ENCODE peak calls at places on chromosomes 2 and 18, in ten cellular contexts. One of them, this sample, is unnamed.

GRCh38 chr2:67041051-67041450 is 356.1 kb upstream of the ETAA1 start:
- DNase-seq in Peyer's patch: no peak
- DNase-seq in activated effector memory CD4-positive, alpha-beta T cell treated with anti-CD3 and anti-CD28 coated beads, Interleukin-2, amount 50 U/mL, for 16 hours: no peak
- DNase-seq in MM.1S: no peak
- DNase-seq in NCI-H1105 treated with DMSO at 0.1 percent for 48 hours: no peak
- DNase-seq in AG04449: no peak
- DNase-seq in ELR: no peak
- DNase-seq in activated T-helper 1 cell treated with Interleukin-2 at 50 U/mL for 16 hours: no peak
- DNase-seq in NCI-H1417: no peak
- DNase-seq in lower lobe of right lung: no peak
- DNase-seq in this sample: no peak

GRCh38 chr2:176464886-176465564 is 195.8 kb downstream of the MTX2 start:
- DNase-seq in Peyer's patch: no peak
- DNase-seq in activated effector memory CD4-positive, alpha-beta T cell treated with anti-CD3 and anti-CD28 coated beads, Interleukin-2, amount 50 U/mL, for 16 hours: no peak
- DNase-seq in MM.1S: no peak
- DNase-seq in NCI-H1105 treated with DMSO at 0.1 percent for 48 hours: peak
- DNase-seq in AG04449: no peak
- DNase-seq in ELR: no peak
- DNase-seq in activated T-helper 1 cell treated with Interleukin-2 at 50 U/mL for 16 hours: no peak
- DNase-seq in NCI-H1417: peak
- DNase-seq in lower lobe of right lung: no peak
- DNase-seq in this sample: peak

GRCh38 chr2:97662895-97663625 is 784 bp downstream of the ACTR1B start:
- DNase-seq in Peyer's patch: peak
- DNase-seq in activated effector memory CD4-positive, alpha-beta T cell treated with anti-CD3 and anti-CD28 coated beads, Interleukin-2, amount 50 U/mL, for 16 hours: peak
- DNase-seq in MM.1S: peak
- DNase-seq in NCI-H1105 treated with DMSO at 0.1 percent for 48 hours: peak
- DNase-seq in AG04449: peak
- DNase-seq in ELR: peak
- DNase-seq in activated T-helper 1 cell treated with Interleukin-2 at 50 U/mL for 16 hours: peak
- DNase-seq in NCI-H1417: peak
- DNase-seq in lower lobe of right lung: peak
- DNase-seq in this sample: peak

GRCh38 chr2:101190753-101191516 is 39.8 kb upstream of the TBC1D8 start:
- DNase-seq in Peyer's patch: no peak
- DNase-seq in activated effector memory CD4-positive, alpha-beta T cell treated with anti-CD3 and anti-CD28 coated beads, Interleukin-2, amount 50 U/mL, for 16 hours: no peak
- DNase-seq in MM.1S: no peak
- DNase-seq in NCI-H1105 treated with DMSO at 0.1 percent for 48 hours: no peak
- DNase-seq in AG04449: no peak
- DNase-seq in ELR: no peak
- DNase-seq in activated T-helper 1 cell treated with Interleukin-2 at 50 U/mL for 16 hours: no peak
- DNase-seq in NCI-H1417: peak
- DNase-seq in lower lobe of right lung: no peak
- DNase-seq in this sample: no peak

GRCh38 chr2:70790079-70790963 is at the start of gene FIGLA:
- DNase-seq in Peyer's patch: no peak
- DNase-seq in activated effector memory CD4-positive, alpha-beta T cell treated with anti-CD3 and anti-CD28 coated beads, Interleukin-2, amount 50 U/mL, for 16 hours: no peak
- DNase-seq in MM.1S: no peak
- DNase-seq in NCI-H1105 treated with DMSO at 0.1 percent for 48 hours: no peak
- DNase-seq in AG04449: no peak
- DNase-seq in ELR: no peak
- DNase-seq in activated T-helper 1 cell treated with Interleukin-2 at 50 U/mL for 16 hours: no peak
- DNase-seq in NCI-H1417: no peak
- DNase-seq in lower lobe of right lung: no peak
- DNase-seq in this sample: no peak

GRCh38 chr18:54774423-54774822 is 53.9 kb upstream of the RAB27B start:
- DNase-seq in Peyer's patch: no peak
- DNase-seq in activated effector memory CD4-positive, alpha-beta T cell treated with anti-CD3 and anti-CD28 coated beads, Interleukin-2, amount 50 U/mL, for 16 hours: no peak
- DNase-seq in MM.1S: no peak
- DNase-seq in NCI-H1105 treated with DMSO at 0.1 percent for 48 hours: no peak
- DNase-seq in AG04449: peak
- DNase-seq in ELR: peak
- DNase-seq in activated T-helper 1 cell treated with Interleukin-2 at 50 U/mL for 16 hours: no peak
- DNase-seq in NCI-H1417: no peak
- DNase-seq in lower lobe of right lung: no peak
- DNase-seq in this sample: no peak

GRCh38 chr2:157229572-157229971 is 27.9 kb upstream of the GALNT5 start:
- DNase-seq in Peyer's patch: no peak
- DNase-seq in activated effector memory CD4-positive, alpha-beta T cell treated with anti-CD3 and anti-CD28 coated beads, Interleukin-2, amount 50 U/mL, for 16 hours: no peak
- DNase-seq in MM.1S: no peak
- DNase-seq in NCI-H1105 treated with DMSO at 0.1 percent for 48 hours: no peak
- DNase-seq in AG04449: peak
- DNase-seq in ELR: peak
- DNase-seq in activated T-helper 1 cell treated with Interleukin-2 at 50 U/mL for 16 hours: no peak
- DNase-seq in NCI-H1417: no peak
- DNase-seq in lower lobe of right lung: no peak
- DNase-seq in this sample: no peak

GRCh38 chr18:47100214-47100831 is 50.0 kb downstream of the HDHD2 start:
- DNase-seq in Peyer's patch: peak
- DNase-seq in activated effector memory CD4-positive, alpha-beta T cell treated with anti-CD3 and anti-CD28 coated beads, Interleukin-2, amount 50 U/mL, for 16 hours: peak
- DNase-seq in MM.1S: peak
- DNase-seq in NCI-H1105 treated with DMSO at 0.1 percent for 48 hours: peak
- DNase-seq in AG04449: no peak
- DNase-seq in ELR: peak
- DNase-seq in activated T-helper 1 cell treated with Interleukin-2 at 50 U/mL for 16 hours: peak
- DNase-seq in NCI-H1417: peak
- DNase-seq in lower lobe of right lung: no peak
- DNase-seq in this sample: peak

GRCh38 chr2:20355131-20355530 is 4.5 kb upstream of the PUM2 start:
- DNase-seq in Peyer's patch: no peak
- DNase-seq in activated effector memory CD4-positive, alpha-beta T cell treated with anti-CD3 and anti-CD28 coated beads, Interleukin-2, amount 50 U/mL, for 16 hours: no peak
- DNase-seq in MM.1S: no peak
- DNase-seq in NCI-H1105 treated with DMSO at 0.1 percent for 48 hours: no peak
- DNase-seq in AG04449: no peak
- DNase-seq in ELR: peak
- DNase-seq in activated T-helper 1 cell treated with Interleukin-2 at 50 U/mL for 16 hours: no peak
- DNase-seq in NCI-H1417: no peak
- DNase-seq in lower lobe of right lung: no peak
- DNase-seq in this sample: no peak

GRCh38 chr18:21809725-21810124 is 69.1 kb downstream of the MIB1 start:
- DNase-seq in Peyer's patch: no peak
- DNase-seq in activated effector memory CD4-positive, alpha-beta T cell treated with anti-CD3 and anti-CD28 coated beads, Interleukin-2, amount 50 U/mL, for 16 hours: no peak
- DNase-seq in MM.1S: no peak
- DNase-seq in NCI-H1105 treated with DMSO at 0.1 percent for 48 hours: no peak
- DNase-seq in AG04449: no peak
- DNase-seq in ELR: no peak
- DNase-seq in activated T-helper 1 cell treated with Interleukin-2 at 50 U/mL for 16 hours: no peak
- DNase-seq in NCI-H1417: no peak
- DNase-seq in lower lobe of right lung: no peak
- DNase-seq in this sample: no peak

GRCh38 chr18:50192903-50193795 is 1.8 kb downstream of the MYO5B start:
- DNase-seq in Peyer's patch: peak
- DNase-seq in activated effector memory CD4-positive, alpha-beta T cell treated with anti-CD3 and anti-CD28 coated beads, Interleukin-2, amount 50 U/mL, for 16 hours: no peak
- DNase-seq in MM.1S: no peak
- DNase-seq in NCI-H1105 treated with DMSO at 0.1 percent for 48 hours: no peak
- DNase-seq in AG04449: no peak
- DNase-seq in ELR: no peak
- DNase-seq in activated T-helper 1 cell treated with Interleukin-2 at 50 U/mL for 16 hours: no peak
- DNase-seq in NCI-H1417: no peak
- DNase-seq in lower lobe of right lung: peak
- DNase-seq in this sample: no peak

GRCh38 chr2:219416233-219416598 is 2.0 kb upstream of the DES start:
- DNase-seq in Peyer's patch: no peak
- DNase-seq in activated effector memory CD4-positive, alpha-beta T cell treated with anti-CD3 and anti-CD28 coated beads, Interleukin-2, amount 50 U/mL, for 16 hours: no peak
- DNase-seq in MM.1S: no peak
- DNase-seq in NCI-H1105 treated with DMSO at 0.1 percent for 48 hours: no peak
- DNase-seq in AG04449: no peak
- DNase-seq in ELR: no peak
- DNase-seq in activated T-helper 1 cell treated with Interleukin-2 at 50 U/mL for 16 hours: no peak
- DNase-seq in NCI-H1417: no peak
- DNase-seq in lower lobe of right lung: no peak
- DNase-seq in this sample: no peak

GRCh38 chr18:69469444-69469919 is 68.8 kb downstream of the DOK6 start:
- DNase-seq in Peyer's patch: no peak
- DNase-seq in activated effector memory CD4-positive, alpha-beta T cell treated with anti-CD3 and anti-CD28 coated beads, Interleukin-2, amount 50 U/mL, for 16 hours: peak
- DNase-seq in MM.1S: no peak
- DNase-seq in NCI-H1105 treated with DMSO at 0.1 percent for 48 hours: no peak
- DNase-seq in AG04449: no peak
- DNase-seq in ELR: peak
- DNase-seq in activated T-helper 1 cell treated with Interleukin-2 at 50 U/mL for 16 hours: peak
- DNase-seq in NCI-H1417: no peak
- DNase-seq in lower lobe of right lung: no peak
- DNase-seq in this sample: no peak

GRCh38 chr2:7829241-7829640 is 852.6 kb upstream of the ID2 start:
- DNase-seq in Peyer's patch: no peak
- DNase-seq in activated effector memory CD4-positive, alpha-beta T cell treated with anti-CD3 and anti-CD28 coated beads, Interleukin-2, amount 50 U/mL, for 16 hours: no peak
- DNase-seq in MM.1S: no peak
- DNase-seq in NCI-H1105 treated with DMSO at 0.1 percent for 48 hours: no peak
- DNase-seq in AG04449: no peak
- DNase-seq in ELR: no peak
- DNase-seq in activated T-helper 1 cell treated with Interleukin-2 at 50 U/mL for 16 hours: no peak
- DNase-seq in NCI-H1417: no peak
- DNase-seq in lower lobe of right lung: no peak
- DNase-seq in this sample: no peak

GRCh38 chr18:39345321-39345720 is 1779.7 kb upstream of the CELF4 start:
- DNase-seq in Peyer's patch: no peak
- DNase-seq in activated effector memory CD4-positive, alpha-beta T cell treated with anti-CD3 and anti-CD28 coated beads, Interleukin-2, amount 50 U/mL, for 16 hours: no peak
- DNase-seq in MM.1S: no peak
- DNase-seq in NCI-H1105 treated with DMSO at 0.1 percent for 48 hours: no peak
- DNase-seq in AG04449: peak
- DNase-seq in ELR: peak
- DNase-seq in activated T-helper 1 cell treated with Interleukin-2 at 50 U/mL for 16 hours: no peak
- DNase-seq in NCI-H1417: no peak
- DNase-seq in lower lobe of right lung: no peak
- DNase-seq in this sample: no peak

GRCh38 chr18:657998-658946 is 819 bp downstream of the TYMS start:
- DNase-seq in Peyer's patch: peak
- DNase-seq in activated effector memory CD4-positive, alpha-beta T cell treated with anti-CD3 and anti-CD28 coated beads, Interleukin-2, amount 50 U/mL, for 16 hours: peak
- DNase-seq in MM.1S: peak
- DNase-seq in NCI-H1105 treated with DMSO at 0.1 percent for 48 hours: peak
- DNase-seq in AG04449: no peak
- DNase-seq in ELR: peak
- DNase-seq in activated T-helper 1 cell treated with Interleukin-2 at 50 U/mL for 16 hours: no peak
- DNase-seq in NCI-H1417: peak
- DNase-seq in lower lobe of right lung: peak
- DNase-seq in this sample: peak

GRCh38 chr2:178257127-178257526 is 62.8 kb downstream of the OSBPL6 start:
- DNase-seq in Peyer's patch: no peak
- DNase-seq in activated effector memory CD4-positive, alpha-beta T cell treated with anti-CD3 and anti-CD28 coated beads, Interleukin-2, amount 50 U/mL, for 16 hours: no peak
- DNase-seq in MM.1S: no peak
- DNase-seq in NCI-H1105 treated with DMSO at 0.1 percent for 48 hours: no peak
- DNase-seq in AG04449: no peak
- DNase-seq in ELR: no peak
- DNase-seq in activated T-helper 1 cell treated with Interleukin-2 at 50 U/mL for 16 hours: no peak
- DNase-seq in NCI-H1417: no peak
- DNase-seq in lower lobe of right lung: no peak
- DNase-seq in this sample: no peak

GRCh38 chr2:191795711-191796110 is 51.2 kb downstream of the CAVIN2 start:
- DNase-seq in Peyer's patch: no peak
- DNase-seq in activated effector memory CD4-positive, alpha-beta T cell treated with anti-CD3 and anti-CD28 coated beads, Interleukin-2, amount 50 U/mL, for 16 hours: no peak
- DNase-seq in MM.1S: no peak
- DNase-seq in NCI-H1105 treated with DMSO at 0.1 percent for 48 hours: no peak
- DNase-seq in AG04449: no peak
- DNase-seq in ELR: no peak
- DNase-seq in activated T-helper 1 cell treated with Interleukin-2 at 50 U/mL for 16 hours: no peak
- DNase-seq in NCI-H1417: no peak
- DNase-seq in lower lobe of right lung: no peak
- DNase-seq in this sample: no peak

GRCh38 chr2:144162652-144163051 is 357.3 kb downstream of the ZEB2 start:
- DNase-seq in Peyer's patch: no peak
- DNase-seq in activated effector memory CD4-positive, alpha-beta T cell treated with anti-CD3 and anti-CD28 coated beads, Interleukin-2, amount 50 U/mL, for 16 hours: peak
- DNase-seq in MM.1S: peak
- DNase-seq in NCI-H1105 treated with DMSO at 0.1 percent for 48 hours: peak
- DNase-seq in AG04449: no peak
- DNase-seq in ELR: no peak
- DNase-seq in activated T-helper 1 cell treated with Interleukin-2 at 50 U/mL for 16 hours: no peak
- DNase-seq in NCI-H1417: peak
- DNase-seq in lower lobe of right lung: no peak
- DNase-seq in this sample: no peak

GRCh38 chr2:128754246-128754724 is 435.6 kb upstream of the HS6ST1 start:
- DNase-seq in Peyer's patch: no peak
- DNase-seq in activated effector memory CD4-positive, alpha-beta T cell treated with anti-CD3 and anti-CD28 coated beads, Interleukin-2, amount 50 U/mL, for 16 hours: no peak
- DNase-seq in MM.1S: peak
- DNase-seq in NCI-H1105 treated with DMSO at 0.1 percent for 48 hours: no peak
- DNase-seq in AG04449: no peak
- DNase-seq in ELR: no peak
- DNase-seq in activated T-helper 1 cell treated with Interleukin-2 at 50 U/mL for 16 hours: no peak
- DNase-seq in NCI-H1417: peak
- DNase-seq in lower lobe of right lung: no peak
- DNase-seq in this sample: no peak

GRCh38 chr2:23563673-23564617 is 179.0 kb downstream of the KLHL29 start:
- DNase-seq in Peyer's patch: no peak
- DNase-seq in activated effector memory CD4-positive, alpha-beta T cell treated with anti-CD3 and anti-CD28 coated beads, Interleukin-2, amount 50 U/mL, for 16 hours: no peak
- DNase-seq in MM.1S: no peak
- DNase-seq in NCI-H1105 treated with DMSO at 0.1 percent for 48 hours: no peak
- DNase-seq in AG04449: no peak
- DNase-seq in ELR: peak
- DNase-seq in activated T-helper 1 cell treated with Interleukin-2 at 50 U/mL for 16 hours: no peak
- DNase-seq in NCI-H1417: no peak
- DNase-seq in lower lobe of right lung: peak
- DNase-seq in this sample: no peak

GRCh38 chr2:186737737-186738508 is 44.1 kb downstream of the FAM171B start:
- DNase-seq in Peyer's patch: no peak
- DNase-seq in activated effector memory CD4-positive, alpha-beta T cell treated with anti-CD3 and anti-CD28 coated beads, Interleukin-2, amount 50 U/mL, for 16 hours: no peak
- DNase-seq in MM.1S: no peak
- DNase-seq in NCI-H1105 treated with DMSO at 0.1 percent for 48 hours: no peak
- DNase-seq in AG04449: no peak
- DNase-seq in ELR: no peak
- DNase-seq in activated T-helper 1 cell treated with Interleukin-2 at 50 U/mL for 16 hours: no peak
- DNase-seq in NCI-H1417: no peak
- DNase-seq in lower lobe of right lung: no peak
- DNase-seq in this sample: no peak

GRCh38 chr2:239188536-239188935 is 212.3 kb downstream of the HDAC4 start:
- DNase-seq in Peyer's patch: peak
- DNase-seq in activated effector memory CD4-positive, alpha-beta T cell treated with anti-CD3 and anti-CD28 coated beads, Interleukin-2, amount 50 U/mL, for 16 hours: peak
- DNase-seq in MM.1S: no peak
- DNase-seq in NCI-H1105 treated with DMSO at 0.1 percent for 48 hours: no peak
- DNase-seq in AG04449: no peak
- DNase-seq in ELR: no peak
- DNase-seq in activated T-helper 1 cell treated with Interleukin-2 at 50 U/mL for 16 hours: no peak
- DNase-seq in NCI-H1417: no peak
- DNase-seq in lower lobe of right lung: no peak
- DNase-seq in this sample: no peak

GRCh38 chr2:72198532-72199241 is 51.0 kb upstream of the CYP26B1 start:
- DNase-seq in Peyer's patch: no peak
- DNase-seq in activated effector memory CD4-positive, alpha-beta T cell treated with anti-CD3 and anti-CD28 coated beads, Interleukin-2, amount 50 U/mL, for 16 hours: no peak
- DNase-seq in MM.1S: no peak
- DNase-seq in NCI-H1105 treated with DMSO at 0.1 percent for 48 hours: no peak
- DNase-seq in AG04449: peak
- DNase-seq in ELR: peak
- DNase-seq in activated T-helper 1 cell treated with Interleukin-2 at 50 U/mL for 16 hours: no peak
- DNase-seq in NCI-H1417: no peak
- DNase-seq in lower lobe of right lung: no peak
- DNase-seq in this sample: no peak

GRCh38 chr2:98927059-98927458 is 9.0 kb downstream of the CRACDL start:
- DNase-seq in Peyer's patch: no peak
- DNase-seq in activated effector memory CD4-positive, alpha-beta T cell treated with anti-CD3 and anti-CD28 coated beads, Interleukin-2, amount 50 U/mL, for 16 hours: no peak
- DNase-seq in MM.1S: no peak
- DNase-seq in NCI-H1105 treated with DMSO at 0.1 percent for 48 hours: no peak
- DNase-seq in AG04449: no peak
- DNase-seq in ELR: no peak
- DNase-seq in activated T-helper 1 cell treated with Interleukin-2 at 50 U/mL for 16 hours: no peak
- DNase-seq in NCI-H1417: no peak
- DNase-seq in lower lobe of right lung: no peak
- DNase-seq in this sample: no peak

GRCh38 chr2:9211496-9211895 is 4.9 kb downstream of the ASAP2 start:
- DNase-seq in Peyer's patch: no peak
- DNase-seq in activated effector memory CD4-positive, alpha-beta T cell treated with anti-CD3 and anti-CD28 coated beads, Interleukin-2, amount 50 U/mL, for 16 hours: no peak
- DNase-seq in MM.1S: no peak
- DNase-seq in NCI-H1105 treated with DMSO at 0.1 percent for 48 hours: no peak
- DNase-seq in AG04449: no peak
- DNase-seq in ELR: no peak
- DNase-seq in activated T-helper 1 cell treated with Interleukin-2 at 50 U/mL for 16 hours: no peak
- DNase-seq in NCI-H1417: no peak
- DNase-seq in lower lobe of right lung: no peak
- DNase-seq in this sample: no peak